ENCODE peak calls at places on chromosomes 6 and 20, in six cellular contexts. One of them, this sample, is unnamed.

GRCh38 chr20:50625986-50626677 is 65.2 kb downstream of the RIPOR3 start:
- DNase-seq in foreskin fibroblast: peak
- DNase-seq in GM23338: peak
- DNase-seq in ACHN: peak
- DNase-seq in AG20443: peak
- DNase-seq in SJSA1: peak
- DNase-seq in this sample: peak

GRCh38 chr6:133741375-133741861 is 147.5 kb upstream of the TCF21 start:
- DNase-seq in foreskin fibroblast: peak
- DNase-seq in GM23338: peak
- DNase-seq in ACHN: no peak
- DNase-seq in AG20443: peak
- DNase-seq in SJSA1: peak
- DNase-seq in this sample: peak

GRCh38 chr6:41966961-41967311 is 25.3 kb upstream of the CCND3 start:
- DNase-seq in foreskin fibroblast: peak
- DNase-seq in GM23338: peak
- DNase-seq in ACHN: peak
- DNase-seq in AG20443: peak
- DNase-seq in SJSA1: peak
- DNase-seq in this sample: no peak

GRCh38 chr6:160950507-160950906 is 41.1 kb upstream of the MAP3K4 start:
- DNase-seq in foreskin fibroblast: peak
- DNase-seq in GM23338: no peak
- DNase-seq in ACHN: no peak
- DNase-seq in AG20443: peak
- DNase-seq in SJSA1: peak
- DNase-seq in this sample: no peak

GRCh38 chr6:169854813-169855212 is 103.4 kb downstream of the ERMARD start:
- DNase-seq in foreskin fibroblast: no peak
- DNase-seq in GM23338: no peak
- DNase-seq in ACHN: no peak
- DNase-seq in AG20443: no peak
- DNase-seq in SJSA1: no peak
- DNase-seq in this sample: no peak

GRCh38 chr6:158008894-158009891 is 27.5 kb downstream of the SYNJ2 start:
- DNase-seq in foreskin fibroblast: peak
- DNase-seq in GM23338: no peak
- DNase-seq in ACHN: no peak
- DNase-seq in AG20443: peak
- DNase-seq in SJSA1: peak
- DNase-seq in this sample: no peak

GRCh38 chr20:50710492-50711063 is 19.2 kb upstream of the RIPOR3 start:
- DNase-seq in foreskin fibroblast: peak
- DNase-seq in GM23338: no peak
- DNase-seq in ACHN: no peak
- DNase-seq in AG20443: no peak
- DNase-seq in SJSA1: no peak
- DNase-seq in this sample: no peak

GRCh38 chr20:63360850-63361497 is at the start of gene CHRNA4:
- DNase-seq in foreskin fibroblast: peak
- DNase-seq in GM23338: peak
- DNase-seq in ACHN: no peak
- DNase-seq in AG20443: no peak
- DNase-seq in SJSA1: no peak
- DNase-seq in this sample: no peak

GRCh38 chr6:137866200-137866913 is 702 bp upstream of the TNFAIP3 start:
- DNase-seq in foreskin fibroblast: peak
- DNase-seq in GM23338: peak
- DNase-seq in ACHN: peak
- DNase-seq in AG20443: peak
- DNase-seq in SJSA1: peak
- DNase-seq in this sample: peak

GRCh38 chr6:41922154-41922553 is 855 bp downstream of the BYSL start:
- DNase-seq in foreskin fibroblast: no peak
- DNase-seq in GM23338: peak
- DNase-seq in ACHN: no peak
- DNase-seq in AG20443: no peak
- DNase-seq in SJSA1: no peak
- DNase-seq in this sample: no peak

GRCh38 chr6:28586273-28586672 is 60.6 kb downstream of the GPX5 start:
- DNase-seq in foreskin fibroblast: no peak
- DNase-seq in GM23338: peak
- DNase-seq in ACHN: peak
- DNase-seq in AG20443: no peak
- DNase-seq in SJSA1: no peak
- DNase-seq in this sample: peak

GRCh38 chr6:149566372-149567193 is at the start of gene GINM1:
- DNase-seq in foreskin fibroblast: peak
- DNase-seq in GM23338: peak
- DNase-seq in ACHN: peak
- DNase-seq in AG20443: peak
- DNase-seq in SJSA1: peak
- DNase-seq in this sample: peak

GRCh38 chr6:133553652-133554051 is 312.5 kb downstream of the EYA4 start:
- DNase-seq in foreskin fibroblast: peak
- DNase-seq in GM23338: peak
- DNase-seq in ACHN: peak
- DNase-seq in AG20443: peak
- DNase-seq in SJSA1: peak
- DNase-seq in this sample: peak

GRCh38 chr20:63617876-63618265 is 9.0 kb downstream of the GMEB2 start:
- DNase-seq in foreskin fibroblast: no peak
- DNase-seq in GM23338: no peak
- DNase-seq in ACHN: no peak
- DNase-seq in AG20443: no peak
- DNase-seq in SJSA1: no peak
- DNase-seq in this sample: no peak

GRCh38 chr6:71375676-71376075 is 87.1 kb downstream of the OGFRL1 start:
- DNase-seq in foreskin fibroblast: no peak
- DNase-seq in GM23338: no peak
- DNase-seq in ACHN: no peak
- DNase-seq in AG20443: no peak
- DNase-seq in SJSA1: no peak
- DNase-seq in this sample: no peak

GRCh38 chr6:35035481-35036030 is 105.6 kb downstream of the TCP11 start:
- DNase-seq in foreskin fibroblast: no peak
- DNase-seq in GM23338: no peak
- DNase-seq in ACHN: no peak
- DNase-seq in AG20443: no peak
- DNase-seq in SJSA1: no peak
- DNase-seq in this sample: no peak

GRCh38 chr6:74068945-74069570 is 373.1 kb downstream of the CD109 start:
- DNase-seq in foreskin fibroblast: peak
- DNase-seq in GM23338: no peak
- DNase-seq in ACHN: no peak
- DNase-seq in AG20443: peak
- DNase-seq in SJSA1: no peak
- DNase-seq in this sample: peak

GRCh38 chr6:145339089-145339488 is 396.2 kb downstream of the EPM2A start:
- DNase-seq in foreskin fibroblast: no peak
- DNase-seq in GM23338: no peak
- DNase-seq in ACHN: no peak
- DNase-seq in AG20443: no peak
- DNase-seq in SJSA1: no peak
- DNase-seq in this sample: no peak

GRCh38 chr6:21075986-21076385 is 517.6 kb upstream of the SOX4 start:
- DNase-seq in foreskin fibroblast: no peak
- DNase-seq in GM23338: no peak
- DNase-seq in ACHN: no peak
- DNase-seq in AG20443: no peak
- DNase-seq in SJSA1: no peak
- DNase-seq in this sample: no peak

GRCh38 chr6:75285156-75285639 is 606 bp upstream of the TMEM30A start:
- DNase-seq in foreskin fibroblast: no peak
- DNase-seq in GM23338: no peak
- DNase-seq in ACHN: peak
- DNase-seq in AG20443: no peak
- DNase-seq in SJSA1: no peak
- DNase-seq in this sample: no peak

GRCh38 chr6:147395158-147395557 is 113.3 kb upstream of the SAMD5 start:
- DNase-seq in foreskin fibroblast: peak
- DNase-seq in GM23338: no peak
- DNase-seq in ACHN: no peak
- DNase-seq in AG20443: no peak
- DNase-seq in SJSA1: no peak
- DNase-seq in this sample: no peak

GRCh38 chr6:125099211-125100017 is 54.2 kb upstream of the TPD52L1 start:
- DNase-seq in foreskin fibroblast: peak
- DNase-seq in GM23338: peak
- DNase-seq in ACHN: peak
- DNase-seq in AG20443: peak
- DNase-seq in SJSA1: peak
- DNase-seq in this sample: peak

GRCh38 chr6:166021429-166021828 is 146.2 kb downstream of the TBXT start:
- DNase-seq in foreskin fibroblast: no peak
- DNase-seq in GM23338: no peak
- DNase-seq in ACHN: no peak
- DNase-seq in AG20443: no peak
- DNase-seq in SJSA1: no peak
- DNase-seq in this sample: no peak

GRCh38 chr6:54243699-54244098 is 64.5 kb upstream of the TINAG start:
- DNase-seq in foreskin fibroblast: no peak
- DNase-seq in GM23338: no peak
- DNase-seq in ACHN: no peak
- DNase-seq in AG20443: no peak
- DNase-seq in SJSA1: no peak
- DNase-seq in this sample: no peak

GRCh38 chr6:87110639-87111038 is 15.7 kb upstream of the CGA start:
- DNase-seq in foreskin fibroblast: no peak
- DNase-seq in GM23338: no peak
- DNase-seq in ACHN: no peak
- DNase-seq in AG20443: no peak
- DNase-seq in SJSA1: no peak
- DNase-seq in this sample: no peak

GRCh38 chr20:8809107-8809953 is 259.6 kb upstream of the PLCB4 start:
- DNase-seq in foreskin fibroblast: no peak
- DNase-seq in GM23338: peak
- DNase-seq in ACHN: no peak
- DNase-seq in AG20443: no peak
- DNase-seq in SJSA1: no peak
- DNase-seq in this sample: no peak

GRCh38 chr6:153312633-153313032 is 181.6 kb upstream of the RGS17 start:
- DNase-seq in foreskin fibroblast: peak
- DNase-seq in GM23338: peak
- DNase-seq in ACHN: peak
- DNase-seq in AG20443: peak
- DNase-seq in SJSA1: peak
- DNase-seq in this sample: peak

GRCh38 chr6:169830876-169831275 is 79.5 kb downstream of the ERMARD start:
- DNase-seq in foreskin fibroblast: no peak
- DNase-seq in GM23338: peak
- DNase-seq in ACHN: no peak
- DNase-seq in AG20443: no peak
- DNase-seq in SJSA1: no peak
- DNase-seq in this sample: no peak

GRCh38 chr6:138656278-138656803 is 117.2 kb upstream of the CCDC28A start:
- DNase-seq in foreskin fibroblast: no peak
- DNase-seq in GM23338: no peak
- DNase-seq in ACHN: no peak
- DNase-seq in AG20443: no peak
- DNase-seq in SJSA1: no peak
- DNase-seq in this sample: peak

GRCh38 chr6:11552390-11552789 is 14.8 kb downstream of the TMEM170B start:
- DNase-seq in foreskin fibroblast: no peak
- DNase-seq in GM23338: no peak
- DNase-seq in ACHN: no peak
- DNase-seq in AG20443: no peak
- DNase-seq in SJSA1: no peak
- DNase-seq in this sample: no peak

GRCh38 chr20:3068075-3068474 is 3.3 kb upstream of the OXT start:
- DNase-seq in foreskin fibroblast: no peak
- DNase-seq in GM23338: no peak
- DNase-seq in ACHN: no peak
- DNase-seq in AG20443: no peak
- DNase-seq in SJSA1: no peak
- DNase-seq in this sample: no peak

GRCh38 chr6:137571854-137572253 is 77.7 kb upstream of the OLIG3 start:
- DNase-seq in foreskin fibroblast: peak
- DNase-seq in GM23338: peak
- DNase-seq in ACHN: peak
- DNase-seq in AG20443: no peak
- DNase-seq in SJSA1: peak
- DNase-seq in this sample: peak

GRCh38 chr6:26240981-26241770 is 123.8 kb upstream of the BTN3A2 start:
- DNase-seq in foreskin fibroblast: peak
- DNase-seq in GM23338: peak
- DNase-seq in ACHN: no peak
- DNase-seq in AG20443: no peak
- DNase-seq in SJSA1: no peak
- DNase-seq in this sample: no peak

GRCh38 chr6:44859901-44860410 is 468.2 kb upstream of the RUNX2 start:
- DNase-seq in foreskin fibroblast: no peak
- DNase-seq in GM23338: no peak
- DNase-seq in ACHN: no peak
- DNase-seq in AG20443: no peak
- DNase-seq in SJSA1: no peak
- DNase-seq in this sample: no peak

GRCh38 chr6:227812-228338 is 64.4 kb upstream of the DUSP22 start:
- DNase-seq in foreskin fibroblast: no peak
- DNase-seq in GM23338: no peak
- DNase-seq in ACHN: no peak
- DNase-seq in AG20443: no peak
- DNase-seq in SJSA1: no peak
- DNase-seq in this sample: no peak

GRCh38 chr6:94144807-94145206 is 725.4 kb upstream of the EPHA7 start:
- DNase-seq in foreskin fibroblast: no peak
- DNase-seq in GM23338: no peak
- DNase-seq in ACHN: no peak
- DNase-seq in AG20443: no peak
- DNase-seq in SJSA1: no peak
- DNase-seq in this sample: no peak

GRCh38 chr6:138025528-138025941 is 81.7 kb downstream of the PERP start:
- DNase-seq in foreskin fibroblast: no peak
- DNase-seq in GM23338: no peak
- DNase-seq in ACHN: no peak
- DNase-seq in AG20443: no peak
- DNase-seq in SJSA1: no peak
- DNase-seq in this sample: no peak

GRCh38 chr6:44245391-44245911 is 1.4 kb upstream of the HSP90AB1 start:
- DNase-seq in foreskin fibroblast: no peak
- DNase-seq in GM23338: no peak
- DNase-seq in ACHN: no peak
- DNase-seq in AG20443: no peak
- DNase-seq in SJSA1: no peak
- DNase-seq in this sample: peak

GRCh38 chr20:17621229-17621968 is 51.5 kb downstream of the DSTN start:
- DNase-seq in foreskin fibroblast: no peak
- DNase-seq in GM23338: no peak
- DNase-seq in ACHN: no peak
- DNase-seq in AG20443: no peak
- DNase-seq in SJSA1: no peak
- DNase-seq in this sample: no peak

GRCh38 chr6:78942451-78942850 is 75.1 kb downstream of the IRAK1BP1 start:
- DNase-seq in foreskin fibroblast: no peak
- DNase-seq in GM23338: no peak
- DNase-seq in ACHN: no peak
- DNase-seq in AG20443: peak
- DNase-seq in SJSA1: no peak
- DNase-seq in this sample: no peak